ENCODE peak calls at places on chromosome 12, in ten cellular contexts. G is effector CD4-positive, alpha-beta T cell; D is ovary; R is EL; V is neural progenitor cell; S is stimulated activated CD4-positive, alpha-beta T cell treated with anti-CD3 and anti-CD28 coated beads, Interleukin-1b, Interleukin-23, amount 100 ng/mL, for 24 hours; C is A549; X is activated CD4-positive, CD25-positive, alpha-beta regulatory T cell; Q is BE2C; T is AG08395. B is an unnamed sample.

GRCh38 chr12:33486058-33486457 is 46.4 kb upstream of the SYT10 start:
- DNase-seq in X (no peak), T (no peak), D (no peak), Q (no peak), G (no peak), S (no peak), C (no peak), V (no peak), R (no peak), B (no peak)

GRCh38 chr12:58907326-58907855 is 12.9 kb downstream of the LRIG3 start:
- DNase-seq in D (no peak), G (no peak), R (no peak), V (no peak), C (no peak), T (no peak), X (no peak), S (no peak), Q (no peak), B (no peak)

GRCh38 chr12:56271031-56271430 is 4.3 kb downstream of the COQ10A start:
- DNase-seq in G (no peak), C (peak), R (peak), S (no peak), V (peak), D (no peak), X (no peak), Q (no peak), T (peak), B (no peak)

GRCh38 chr12:81987351-81987750 is 228.2 kb upstream of the PPFIA2 start:
- DNase-seq in X (no peak), D (no peak), R (no peak), S (no peak), Q (no peak), G (no peak), C (no peak), V (no peak), T (no peak), B (no peak)

GRCh38 chr12:52533686-52534470 is 13.7 kb upstream of the KRT5 start:
- DNase-seq in R (no peak), V (no peak), T (no peak), C (no peak), D (no peak), Q (no peak), S (no peak), G (no peak), X (no peak), B (no peak)

GRCh38 chr12:54940695-54941315 is 43.8 kb downstream of the TESPA1 start:
- DNase-seq in T (no peak), C (no peak), R (no peak), D (no peak), V (no peak), G (no peak), Q (no peak), S (no peak), X (no peak), B (no peak)

GRCh38 chr12:26341481-26341880 is 146.1 kb downstream of the SSPN start:
- DNase-seq in R (no peak), C (no peak), D (no peak), X (no peak), V (peak), G (no peak), S (no peak), Q (no peak), T (no peak), B (no peak)

GRCh38 chr12:131873293-131873692 is 21.1 kb upstream of the ULK1 start:
- DNase-seq in D (no peak), S (no peak), C (no peak), Q (no peak), T (no peak), X (no peak), R (no peak), G (no peak), V (no peak), B (no peak)

GRCh38 chr12:12201274-12201758 is 65.5 kb downstream of the LRP6 start:
- DNase-seq in C (no peak), T (no peak), Q (no peak), X (no peak), V (no peak), G (no peak), S (no peak), R (no peak), D (no peak), B (no peak)

GRCh38 chr12:26798013-26798412 is 35.0 kb downstream of the ITPR2 start:
- DNase-seq in R (no peak), X (no peak), G (no peak), T (peak), C (no peak), D (no peak), S (no peak), Q (no peak), V (no peak), B (no peak)

GRCh38 chr12:124044809-124045321 is 71.8 kb downstream of the ZNF664 start:
- DNase-seq in T (no peak), G (no peak), Q (no peak), V (peak), D (no peak), X (no peak), C (no peak), S (no peak), R (no peak), B (no peak)

GRCh38 chr12:26402648-26403047 is 207.3 kb downstream of the SSPN start:
- DNase-seq in D (no peak), C (peak), X (no peak), V (no peak), Q (no peak), T (no peak), R (no peak), G (no peak), S (no peak), B (peak)

GRCh38 chr12:84772281-84772680 is 140.3 kb downstream of the SLC6A15 start:
- DNase-seq in X (no peak), G (no peak), D (no peak), Q (no peak), S (no peak), V (no peak), R (peak), C (no peak), T (peak), B (no peak)

GRCh38 chr12:12587878-12588277 is 23.8 kb upstream of the CREBL2 start:
- DNase-seq in V (no peak), S (no peak), X (no peak), C (no peak), D (no peak), G (no peak), T (no peak), R (no peak), Q (no peak), B (no peak)

GRCh38 chr12:110966081-110966760 is 45.8 kb upstream of the MYL2 start:
- DNase-seq in D (no peak), Q (no peak), S (no peak), C (no peak), X (no peak), G (no peak), V (no peak), T (no peak), R (no peak), B (no peak)

GRCh38 chr12:3315201-3315661 is 175.8 kb upstream of the PRMT8 start:
- DNase-seq in V (no peak), G (no peak), T (peak), X (no peak), S (no peak), C (no peak), D (peak), R (peak), Q (peak), B (no peak)

GRCh38 chr12:92942905-92943304 is 13.8 kb upstream of the EEA1 start:
- DNase-seq in G (no peak), C (no peak), R (peak), V (no peak), X (no peak), S (no peak), D (peak), T (peak), Q (no peak), B (no peak)

GRCh38 chr12:104083769-104084475 is 19.6 kb downstream of the HCFC2 start:
- DNase-seq in X (no peak), R (no peak), V (no peak), D (no peak), C (no peak), S (peak), T (no peak), G (no peak), Q (no peak), B (no peak)

GRCh38 chr12:72236071-72236705 is 36.0 kb upstream of the TRHDE start:
- DNase-seq in T (peak), Q (no peak), R (peak), G (no peak), X (no peak), V (no peak), C (no peak), S (no peak), D (no peak), B (no peak)

GRCh38 chr12:632102-632696 is 31.0 kb downstream of the NINJ2 start:
- DNase-seq in R (peak), S (no peak), Q (no peak), G (no peak), T (peak), X (no peak), C (peak), D (no peak), V (peak), B (peak)

GRCh38 chr12:121986494-121987245 is 35.0 kb upstream of the BCL7A start:
- DNase-seq in Q (no peak), T (no peak), G (no peak), V (no peak), C (no peak), R (no peak), D (no peak), S (no peak), X (no peak), B (no peak)

GRCh38 chr12:52608826-52609630 is 7.8 kb upstream of the KRT72 start:
- DNase-seq in G (no peak), R (no peak), D (no peak), V (no peak), C (no peak), X (no peak), S (no peak), Q (no peak), T (no peak), B (no peak)

GRCh38 chr12:101945361-101946232 is 68.2 kb downstream of the DRAM1 start:
- DNase-seq in G (no peak), R (no peak), X (no peak), V (no peak), S (no peak), C (no peak), T (peak), D (no peak), Q (no peak), B (peak)

GRCh38 chr12:113214938-113215400 is 6.3 kb upstream of the TPCN1 start:
- DNase-seq in Q (no peak), V (no peak), S (no peak), X (no peak), R (peak), T (peak), G (no peak), C (peak), D (no peak), B (peak)

GRCh38 chr12:2960432-2960956 is 1.3 kb downstream of the TEAD4 start:
- DNase-seq in D (no peak), Q (no peak), G (no peak), S (no peak), V (peak), X (no peak), R (peak), T (peak), C (peak), B (peak)

GRCh38 chr12:6085841-6086240 is 38.6 kb downstream of the VWF start:
- DNase-seq in Q (no peak), T (no peak), X (no peak), C (no peak), R (no peak), D (no peak), G (no peak), S (no peak), V (no peak), B (no peak)

GRCh38 chr12:118641249-118641648 is 264.9 kb downstream of the SUDS3 start:
- DNase-seq in R (no peak), C (peak), X (no peak), S (no peak), Q (peak), V (no peak), T (no peak), G (no peak), D (no peak), B (no peak)

GRCh38 chr12:116490481-116490880 is 68.7 kb upstream of the MAP1LC3B2 start:
- DNase-seq in X (no peak), G (no peak), R (peak), T (no peak), Q (no peak), C (no peak), S (no peak), D (no peak), V (no peak), B (no peak)

B was measured in HepG2.